ENCODE peak calls at places on chromosomes 12 and 14, in six cellular contexts. E is lung, Z is cardiac fibroblast, Q is HCT116, K is prostate gland, G is right atrium auricular region. V is an unnamed sample.

GRCh38 chr12:115461401-115461800 is 777.4 kb upstream of the TBX3 start:
- DNase-seq in G (no peak), E (no peak), Q (no peak), Z (no peak), K (no peak), V (no peak)

GRCh38 chr12:15700595-15700994 is 88.6 kb downstream of the EPS8 start:
- DNase-seq in Z (peak), K (no peak), Q (peak), E (no peak), G (no peak), V (peak)

GRCh38 chr14:86055512-86055911 is 525.6 kb downstream of the FLRT2 start:
- DNase-seq in Z (peak), E (no peak), G (no peak), K (no peak), Q (no peak), V (no peak)

GRCh38 chr14:64730681-64731080 is 26.5 kb downstream of the PLEKHG3 start:
- DNase-seq in K (no peak), G (no peak), Z (no peak), E (no peak), Q (no peak), V (no peak)

GRCh38 chr12:118023461-118023860 is 7.0 kb downstream of the RFC5 start:
- DNase-seq in K (no peak), G (no peak), Q (no peak), Z (no peak), E (no peak), V (no peak)

GRCh38 chr12:122190842-122191668 is 8.1 kb downstream of the LRRC43 start:
- DNase-seq in G (no peak), Z (peak), Q (peak), E (peak), K (peak), V (no peak)

GRCh38 chr14:55624913-55625312 is 44.9 kb downstream of the KTN1 start:
- DNase-seq in Z (no peak), Q (no peak), G (no peak), E (no peak), K (no peak), V (no peak)

GRCh38 chr14:57962293-57962996 is 96.6 kb upstream of the SLC35F4 start:
- DNase-seq in K (no peak), Q (no peak), G (no peak), E (no peak), Z (no peak), V (no peak)

GRCh38 chr14:95235767-95236166 is 78.4 kb upstream of the DICER1 start:
- DNase-seq in K (no peak), Q (no peak), E (no peak), Z (no peak), G (no peak), V (no peak)

GRCh38 chr12:47067778-47068431 is 11.5 kb upstream of the PCED1B start:
- DNase-seq in G (no peak), Z (no peak), Q (no peak), K (no peak), E (no peak), V (no peak)

GRCh38 chr12:64752833-64753238 is 6.4 kb downstream of the GNS start:
- DNase-seq in Z (no peak), Q (no peak), E (no peak), K (no peak), G (no peak), V (no peak)

GRCh38 chr12:121295123-121295745 is 1.3 kb downstream of the CAMKK2 start:
- DNase-seq in G (no peak), K (no peak), E (no peak), Q (no peak), Z (no peak), V (no peak)

GRCh38 chr14:104584557-104584956 is 5.0 kb downstream of the C14orf180 start:
- DNase-seq in Z (no peak), K (no peak), G (no peak), Q (no peak), E (no peak), V (no peak)

GRCh38 chr12:93571360-93571853 is 1.1 kb upstream of the SOCS2 start:
- DNase-seq in Q (peak), E (peak), K (peak), G (peak), Z (peak), V (no peak)

GRCh38 chr14:64709126-64709525 is 4.9 kb downstream of the PLEKHG3 start:
- DNase-seq in Q (no peak), Z (no peak), K (no peak), G (no peak), E (no peak), V (no peak)

GRCh38 chr14:24441904-24442239 is 704 bp downstream of the SDR39U1 start:
- DNase-seq in Q (no peak), Z (peak), E (no peak), K (no peak), G (no peak), V (no peak)

GRCh38 chr12:55624056-55624455 is 12.6 kb upstream of the OR10P1 start:
- DNase-seq in Z (peak), Q (no peak), E (no peak), G (no peak), K (no peak), V (no peak)

GRCh38 chr14:36773136-36773540 is 111.5 kb downstream of the PAX9 start:
- DNase-seq in Z (peak), K (no peak), Q (peak), G (no peak), E (no peak), V (no peak)

GRCh38 chr12:30867415-30867814 is 59.1 kb upstream of the TSPAN11 start:
- DNase-seq in G (no peak), Z (no peak), K (no peak), Q (no peak), E (no peak), V (no peak)

GRCh38 chr14:92903359-92903758 is 19.6 kb upstream of the CHGA start:
- DNase-seq in G (no peak), Q (no peak), Z (no peak), K (no peak), E (no peak), V (no peak)

GRCh38 chr12:2161478-2161877 is 108.7 kb downstream of the CACNA1C start:
- DNase-seq in Z (peak), G (peak), Q (no peak), E (no peak), K (peak), V (no peak)

GRCh38 chr14:104362761-104363605 is 216.6 kb upstream of the C14orf180 start:
- DNase-seq in E (no peak), Z (no peak), Q (no peak), K (no peak), G (no peak), V (no peak)

GRCh38 chr14:21780429-21781084 is 106.9 kb upstream of the OR4E1 start:
- DNase-seq in Z (no peak), K (no peak), E (no peak), G (no peak), Q (no peak), V (no peak)
- H3K4me3 ChIP-seq in Z (no peak), K (no peak), E (no peak), G (no peak), Q (no peak), V (no peak)

GRCh38 chr14:100122481-100123215 is 36.8 kb downstream of the DEGS2 start:
- DNase-seq in E (no peak), Q (no peak), G (no peak), Z (no peak), K (no peak), V (no peak)
- TF ChIP-seq CTCF in E (no peak), Q (no peak), G (no peak), Z (no peak), K (no peak), V (no peak)

DNA sequence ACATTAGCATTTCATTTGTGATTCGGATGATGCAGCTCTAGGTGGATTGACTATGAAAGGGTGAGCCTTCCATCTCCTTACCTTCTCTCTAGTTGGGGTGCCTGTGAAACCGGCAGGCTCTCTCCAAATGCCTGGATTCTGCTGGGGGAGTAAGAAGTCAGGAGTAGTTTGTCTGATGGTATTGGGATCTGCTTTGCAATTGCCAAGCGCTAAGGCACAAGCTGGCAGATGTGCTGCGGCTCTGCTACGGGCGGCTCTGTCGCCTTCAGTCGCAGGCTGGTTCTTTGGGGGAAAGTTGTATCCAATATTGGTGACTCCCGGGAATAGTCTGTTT is 2.4 kb downstream of the RMST start:
- DNase-seq in E (no peak), Q (no peak), K (no peak), Z (no peak), G (no peak), V (no peak)
- H3K4me3 ChIP-seq in E (no peak), Q (no peak), K (peak), Z (no peak), G (peak), V (no peak)

DNA sequence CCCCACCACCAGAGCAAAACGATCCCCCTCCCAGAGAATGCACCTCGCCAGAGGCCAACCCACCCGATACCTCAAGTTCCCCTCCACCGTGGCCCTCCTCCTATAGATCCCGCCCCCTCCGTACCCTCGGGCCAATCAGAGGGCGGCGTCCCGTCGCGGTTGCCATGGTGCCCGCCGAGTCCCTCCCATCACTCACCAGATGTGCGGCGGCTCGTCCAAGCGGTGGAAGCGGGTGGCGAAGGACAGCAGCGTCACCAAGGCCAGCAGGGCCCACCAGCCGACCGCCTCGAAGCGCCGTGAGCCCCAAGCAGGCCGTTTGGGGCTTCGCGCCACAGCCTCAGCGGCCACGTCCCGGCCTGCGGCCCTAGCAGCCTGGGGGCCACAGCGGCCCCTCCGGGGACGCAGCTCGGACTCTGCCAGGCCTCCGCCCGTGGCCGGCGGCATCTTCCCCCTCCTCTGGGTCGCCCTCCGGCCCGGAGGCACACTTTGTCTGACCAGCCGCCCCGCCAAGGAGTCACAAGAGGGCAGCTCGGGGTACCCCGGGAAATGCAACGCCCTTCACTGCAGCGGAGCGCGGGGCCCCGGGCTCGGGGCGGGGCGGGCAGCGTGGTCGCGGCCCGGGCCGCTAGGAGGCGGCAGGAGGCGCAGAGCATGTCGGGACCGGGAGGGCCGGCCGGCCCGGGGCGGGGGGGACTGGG is at the start of gene POMT2:
- DNase-seq in E (peak), G (peak), K (peak), Z (peak), Q (peak), V (no peak)
- TF ChIP-seq CTCF in E (no peak), G (peak), K (peak), Z (no peak), Q (peak), V (peak)

DNA sequence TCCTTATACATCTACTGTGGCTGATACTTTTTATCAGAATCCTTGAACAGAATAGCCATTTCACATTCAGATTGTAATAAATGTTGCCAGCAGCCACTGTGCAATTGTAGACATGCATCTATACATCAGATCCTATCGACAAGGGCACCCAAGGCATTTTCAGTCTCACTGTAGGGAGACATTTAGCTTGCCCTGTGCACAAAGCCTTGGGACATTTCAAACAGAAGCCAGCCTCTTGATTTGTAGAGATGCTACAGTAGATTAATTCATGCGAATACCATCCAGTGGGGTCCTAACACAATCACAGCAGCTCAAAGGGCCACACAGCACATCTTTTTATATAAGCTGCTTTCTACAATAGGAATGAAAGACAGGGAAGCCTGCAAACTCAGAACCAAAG is 81.4 kb downstream of the SLC8A3 start:
- DNase-seq in Z (no peak), Q (no peak), E (no peak), K (no peak), G (no peak), V (no peak)
- H3K4me3 ChIP-seq in Z (no peak), Q (no peak), E (no peak), K (no peak), G (no peak), V (no peak)

DNA sequence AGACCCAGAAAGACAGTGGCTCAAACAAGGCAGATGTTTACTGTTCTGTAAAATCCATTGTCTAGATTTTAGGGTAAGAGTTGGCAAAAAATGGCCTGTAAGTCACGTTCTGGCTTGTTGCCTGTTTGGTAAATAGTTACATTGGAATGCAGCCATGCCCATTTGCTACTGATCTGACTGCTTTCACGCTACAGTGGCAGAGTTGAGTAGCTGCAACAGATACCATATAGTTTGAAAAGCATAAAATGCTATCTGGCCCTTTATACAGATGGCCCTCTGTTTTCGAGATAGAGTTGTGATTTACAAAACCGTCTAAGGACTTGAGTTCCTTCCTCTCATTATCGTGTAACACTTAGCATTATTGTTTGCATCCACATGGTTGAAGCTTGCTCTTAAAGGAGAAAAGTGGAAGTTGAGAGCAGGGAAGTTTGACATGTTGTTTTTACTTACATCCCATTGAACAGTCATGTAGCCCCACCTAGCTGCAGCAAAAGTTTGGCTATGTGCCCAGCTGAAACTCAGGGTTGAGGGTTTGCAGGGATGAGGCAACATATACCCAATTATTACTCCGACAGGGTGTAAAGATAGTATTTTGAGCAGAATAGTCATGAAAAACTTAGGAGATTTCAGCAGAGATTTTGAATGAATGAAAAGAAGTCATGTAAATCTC is 11.3 kb upstream of the SCFD1 start:
- DNase-seq in Z (peak), E (peak), K (peak), Q (peak), G (no peak), V (no peak)
- TF ChIP-seq CTCF in Z (peak), E (peak), K (peak), Q (no peak), G (peak), V (peak)

DNA sequence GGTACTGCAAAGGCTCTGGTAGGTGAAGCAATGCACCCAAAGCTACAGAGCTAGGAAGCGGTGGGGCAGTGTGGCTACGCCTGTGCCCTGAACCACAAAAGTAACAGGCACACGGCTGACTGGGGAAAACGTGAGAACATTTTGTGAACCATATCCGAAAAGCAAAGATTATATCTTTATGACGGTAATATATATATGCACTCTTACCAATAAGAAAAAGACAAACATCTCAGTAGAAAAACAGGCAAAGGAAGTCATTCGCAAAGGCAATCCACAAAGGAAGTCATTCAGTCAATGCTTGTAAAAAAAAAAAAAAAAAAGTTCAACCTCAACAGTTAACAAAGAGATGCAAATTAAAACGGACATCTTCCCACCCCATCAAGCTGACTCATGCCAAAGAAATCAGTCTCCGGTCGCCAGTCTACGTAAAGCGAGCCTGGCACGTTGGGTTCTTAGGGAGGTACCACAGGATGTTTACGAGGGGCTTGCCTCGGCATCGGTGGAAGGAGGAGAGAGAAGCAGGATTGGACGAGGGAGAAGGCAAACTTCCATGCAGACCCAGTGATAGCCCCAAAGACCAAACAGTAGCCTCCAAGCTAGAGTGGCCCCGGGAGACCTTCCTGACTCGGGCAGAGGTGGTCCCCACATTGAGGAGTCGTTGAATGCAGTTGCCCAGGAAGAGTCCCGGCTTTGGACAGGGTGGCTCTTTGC is 39.4 kb upstream of the PPP2R5C start:
- DNase-seq in Q (no peak), E (peak), K (peak), G (peak), Z (peak), V (peak)
- H3K4me3 ChIP-seq in Q (no peak), E (no peak), K (no peak), G (no peak), Z (no peak), V (no peak)

GRCh38 chr12:19223018-19223417 is 93.5 kb downstream of the PLEKHA5 start:
- DNase-seq in Z (no peak), Q (peak), G (no peak), E (no peak), K (no peak), V (no peak)
- TF ChIP-seq CTCF in Z (no peak), Q (peak), G (peak), E (no peak), K (no peak), V (peak)

GRCh38 chr12:110159671-110160245 is 35.6 kb downstream of the IFT81 start:
- DNase-seq in Z (no peak), Q (no peak), E (no peak), K (no peak), G (no peak), V (no peak)

GRCh38 chr12:110157539-110157938 is 33.4 kb downstream of the IFT81 start:
- DNase-seq in Z (no peak), G (no peak), K (no peak), E (no peak), Q (no peak), V (no peak)

GRCh38 chr12:110156766-110157165 is 32.6 kb downstream of the IFT81 start:
- DNase-seq in Z (no peak), G (no peak), Q (no peak), K (no peak), E (no peak), V (no peak)
- H3K4me3 ChIP-seq in Z (no peak), G (no peak), Q (no peak), K (no peak), E (no peak), V (no peak)

GRCh38 chr12:125455556-125455955 is 390.3 kb downstream of the AACS start:
- DNase-seq in Q (no peak), G (no peak), E (no peak), K (no peak), Z (no peak), V (no peak)
- TF ChIP-seq CTCF in Q (peak), G (no peak), E (no peak), K (no peak), Z (no peak), V (no peak)

V was measured in AG09309.